ENCODE peak calls at places on chromosomes 11 and 22, in five cellular contexts. A is HCT116, D is HepG2, W is K562, G is SK-N-SH. F is an unnamed sample.

GRCh38 chr11:76206327-76207081 is at the start of gene WNT11:
- DNase-seq in A (no peak), D (no peak), W (peak; percentile 83), G (peak; percentile 84), F (no peak)

GRCh38 chr11:2665747-2666710 is 33.8 kb downstream of the KCNQ1OT1 start:
- DNase-seq in A (no peak), D (no peak), W (no peak), G (no peak), F (no peak)

GRCh38 chr11:8263109-8263768 is 439 bp downstream of the LMO1 start:
- DNase-seq in A (no peak), D (no peak), W (no peak), G (peak; percentile 85), F (no peak)

GRCh38 chr11:1888811-1889526 is 2.7 kb downstream of the PRR33 start:
- DNase-seq in A (no peak), D (no peak), W (no peak), G (peak; percentile 29), F (no peak)

GRCh38 chr11:125942771-125943428 is 2.9 kb upstream of the VSIG10L2 start:
- DNase-seq in A (no peak), D (no peak), W (no peak), G (no peak), F (no peak)

GRCh38 chr11:83778598-83778997 is 492.4 kb upstream of the CCDC90B start:
- DNase-seq in A (no peak), D (no peak), W (no peak), G (no peak), F (no peak)

GRCh38 chr11:107590460-107591097 is 368 bp upstream of the ELMOD1 start:
- DNase-seq in A (no peak), D (no peak), W (no peak), G (no peak), F (no peak)

GRCh38 chr11:58577441-58578135 is 1.3 kb upstream of the ZFP91 start:
- DNase-seq in A (no peak), D (peak; percentile 33), W (no peak), G (no peak), F (no peak)

GRCh38 chr11:66856496-66857233 is at the start of gene LRFN4:
- DNase-seq in A (no peak), D (no peak), W (peak; percentile 71), G (peak; percentile 90), F (no peak)

GRCh38 chr11:125532668-125533067 is 36.6 kb upstream of the FEZ1 start:
- DNase-seq in A (no peak), D (no peak), W (peak; percentile 86), G (no peak), F (no peak)

GRCh38 chr11:113673566-113674396 is 32.3 kb downstream of the TMPRSS5 start:
- DNase-seq in A (no peak), D (no peak), W (no peak), G (no peak), F (no peak)

GRCh38 chr11:128928400-128928799 is 14.3 kb downstream of the TP53AIP1 start:
- DNase-seq in A (no peak), D (no peak), W (no peak), G (no peak), F (no peak)

GRCh38 chr11:86360775-86361395 is 13.8 kb upstream of the CCDC81 start:
- DNase-seq in A (peak; percentile 23), D (peak; percentile 6), W (no peak), G (no peak), F (peak; percentile 18)

GRCh38 chr11:86755196-86755595 is 45.1 kb upstream of the PRSS23 start:
- DNase-seq in A (no peak), D (no peak), W (no peak), G (no peak), F (no peak)

GRCh38 chr11:9615031-9615451 is 41.6 kb downstream of the WEE1 start:
- DNase-seq in A (no peak), D (no peak), W (no peak), G (no peak), F (no peak)

GRCh38 chr11:38835986-38836385 is 2237.9 kb upstream of the RAG2 start:
- DNase-seq in A (no peak), D (no peak), W (no peak), G (no peak), F (no peak)

GRCh38 chr11:44610556-44610955 is 45.1 kb downstream of the CD82 start:
- DNase-seq in A (no peak), D (no peak), W (no peak), G (no peak), F (no peak)

GRCh38 chr22:46004105-46004866 is 27.3 kb upstream of the WNT7B start:
- DNase-seq in A (no peak), D (no peak), W (no peak), G (no peak), F (no peak)

GRCh38 chr11:116984186-116984585 is 114.0 kb downstream of the SIK3 start:
- DNase-seq in A (no peak), D (peak; percentile 68), W (no peak), G (no peak), F (no peak)

GRCh38 chr11:10444725-10445286 is 10.3 kb upstream of the AMPD3 start:
- DNase-seq in A (no peak), D (no peak), W (peak; percentile 42), G (peak; percentile 30), F (no peak)

GRCh38 chr11:61959678-61960077 is 7.8 kb downstream of the FTH1 start:
- DNase-seq in A (no peak), D (no peak), W (peak; percentile 3), G (no peak), F (no peak)

GRCh38 chr11:101348786-101349185 is 219.2 kb upstream of the PGR start:
- DNase-seq in A (no peak), D (no peak), W (no peak), G (no peak), F (no peak)

GRCh38 chr11:112165049-112165448 is 1.2 kb upstream of the IL18 start:
- DNase-seq in A (no peak), D (no peak), W (no peak), G (no peak), F (no peak)

GRCh38 chr11:134312807-134313206 is 19.0 kb upstream of the GLB1L2 start:
- DNase-seq in A (no peak), D (no peak), W (no peak), G (no peak), F (no peak)

GRCh38 chr11:12106501-12106900 is 3.9 kb upstream of the MICAL2 start:
- DNase-seq in A (no peak), D (no peak), W (no peak), G (no peak), F (no peak)

GRCh38 chr11:64234840-64235379 is 526 bp downstream of the VEGFB start:
- DNase-seq in A (no peak), D (no peak), W (no peak), G (peak; percentile 79), F (no peak)

DNA sequence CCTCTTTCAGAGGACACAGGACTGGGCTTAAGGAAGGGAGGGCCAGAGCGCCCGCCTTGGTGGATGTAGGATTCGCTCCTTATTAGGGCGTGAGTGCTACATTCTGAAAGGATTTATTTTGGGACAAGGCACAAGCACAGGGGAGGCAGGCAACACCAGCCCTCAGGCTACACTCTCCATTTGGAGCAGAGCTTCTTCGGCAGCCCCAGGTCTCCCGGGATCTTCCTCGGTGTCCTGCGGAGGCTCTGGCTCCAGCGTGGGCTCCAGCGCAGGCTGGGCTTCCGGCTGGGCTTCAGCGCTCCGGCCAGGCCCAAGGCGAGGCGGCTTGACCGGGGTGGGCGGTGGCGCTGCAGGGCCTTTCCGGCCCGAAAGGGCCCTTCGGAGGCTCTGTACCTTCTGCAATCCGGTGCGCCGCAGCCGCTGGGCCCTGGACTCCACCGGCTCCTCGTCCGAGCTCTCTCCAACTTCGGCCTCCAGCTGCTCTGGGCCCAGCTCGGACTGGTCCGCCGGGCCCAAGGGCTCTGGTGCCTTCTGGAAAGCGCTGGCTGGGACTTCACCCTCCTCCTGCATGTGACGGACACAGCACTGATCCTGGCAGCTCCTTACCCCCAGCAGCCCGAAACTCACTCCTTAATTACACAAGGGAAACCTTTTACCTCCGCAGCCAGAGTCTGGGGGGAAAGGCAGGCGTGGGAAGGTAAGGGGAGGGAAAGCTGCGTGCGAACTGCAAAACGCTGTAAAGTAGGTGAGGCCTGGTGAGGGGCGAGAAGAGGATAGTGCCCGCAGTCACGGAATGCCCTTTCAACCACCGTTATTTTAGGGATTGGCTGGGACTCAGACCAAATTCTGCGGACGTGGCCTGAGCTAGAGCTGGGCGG is 1.1 kb downstream of the CAVIN3 start:
- DNase-seq in A (no peak), D (no peak), W (no peak), G (peak; percentile 16), F (peak; percentile 78)
- H3K4me3 ChIP-seq in A (peak overlapping the region; percentile 64), D (no peak overlapping the region), W (no peak overlapping the region), G (no peak overlapping the region), F (peak overlapping the region; percentile 85)

GRCh38 chr11:80722616-80723015 is 1281.8 kb upstream of the TENM4 start:
- DNase-seq in A (no peak), D (no peak), W (no peak), G (no peak), F (no peak)

GRCh38 chr11:80724366-80724765 is 1283.5 kb upstream of the TENM4 start:
- DNase-seq in A (no peak), D (no peak), W (no peak), G (no peak), F (no peak)

GRCh38 chr11:80727315-80727714 is 1286.5 kb upstream of the TENM4 start:
- DNase-seq in A (no peak), D (peak; percentile 2), W (no peak), G (no peak), F (no peak)

GRCh38 chr11:80720295-80720694 is 1279.5 kb upstream of the TENM4 start:
- DNase-seq in A (no peak), D (no peak), W (no peak), G (no peak), F (no peak)

DNA sequence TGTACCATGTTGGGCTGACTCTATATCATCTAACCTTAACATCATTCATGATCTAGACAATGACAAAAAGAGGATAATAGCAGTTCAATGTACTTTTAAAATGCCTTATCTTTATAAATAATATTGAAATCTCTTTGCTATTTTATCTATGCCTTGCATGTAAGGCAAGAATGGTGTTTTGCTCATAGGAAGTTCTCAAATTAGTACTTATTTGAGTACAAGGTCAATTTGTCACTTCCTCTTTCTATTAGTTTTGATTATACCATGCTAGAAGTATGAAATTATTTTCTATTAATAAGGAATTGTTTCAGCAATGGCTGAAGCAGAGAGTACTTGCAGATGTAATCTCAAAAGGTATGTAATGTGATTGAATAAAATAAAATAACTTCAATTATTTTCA is 1285.4 kb upstream of the TENM4 start:
- DNase-seq in A (no peak), D (no peak), W (no peak), G (no peak), F (no peak)
- TF ChIP-seq SIN3A in A (no peak), D (no peak), W (no peak), G (no peak), F (no peak)

GRCh38 chr22:17792854-17793434 is 18.7 kb upstream of the BID start:
- DNase-seq in A (no peak), D (no peak), W (no peak), G (no peak), F (no peak)

GRCh38 chr22:17789379-17790200 is 15.3 kb upstream of the BID start:
- DNase-seq in A (no peak), D (no peak), W (no peak), G (no peak), F (no peak)

GRCh38 chr22:17792289-17792688 is 18.0 kb upstream of the BID start:
- DNase-seq in A (no peak), D (no peak), W (peak; percentile 64), G (no peak), F (no peak)

GRCh38 chr22:17788528-17789378 is 14.5 kb upstream of the BID start:
- DNase-seq in A (no peak), D (no peak), W (peak; percentile 65), G (no peak), F (no peak)

GRCh38 chr22:17791196-17791595 is 16.9 kb upstream of the BID start:
- DNase-seq in A (no peak), D (no peak), W (no peak), G (no peak), F (no peak)
- H3K27ac ChIP-seq in A (no peak overlapping the region), D (no peak overlapping the region), W (no peak overlapping the region), G (no peak overlapping the region), F (no peak overlapping the region)

GRCh38 chr22:43919106-43919965 is 4.3 kb upstream of the PNPLA3 start:
- DNase-seq in A (no peak), D (no peak), W (no peak), G (peak; percentile 12), F (no peak)
- H3K4me3 ChIP-seq in A (no peak overlapping the region), D (no peak overlapping the region), W (no peak overlapping the region), G (no peak overlapping the region), F (no peak overlapping the region)